ENCODE peak calls at places on chromosomes 16 and 17, in ten cellular contexts. I is NCI-H2171, X is GM19239, Q is iris pigment epithelial cell, T is HL-60, D is GM23338, G is ACHN, N is HS-27A, J is GM04504, Z is kidney. K is an unnamed sample.

GRCh38 chr17:9883451-9883850 is 21.6 kb downstream of the RCVRN start:
- DNase-seq in I (no peak), X (no peak), T (no peak), Z (no peak), J (no peak), D (no peak), Q (no peak), N (no peak), G (no peak), K (no peak)

GRCh38 chr17:65630502-65630901 is 69.1 kb upstream of the AXIN2 start:
- DNase-seq in I (no peak), G (no peak), Z (no peak), N (no peak), D (no peak), T (no peak), X (no peak), J (no peak), Q (no peak), K (no peak)

GRCh38 chr17:69961488-69962145 is 113.4 kb upstream of the KCNJ16 start:
- DNase-seq in T (no peak), D (peak), I (no peak), Q (no peak), G (no peak), J (no peak), Z (no peak), N (no peak), X (no peak), K (no peak)

GRCh38 chr17:50095626-50096037 is 481 bp downstream of the PDK2 start:
- DNase-seq in G (no peak), Q (no peak), D (peak), T (no peak), X (no peak), J (no peak), Z (no peak), I (no peak), N (no peak), K (no peak)

GRCh38 chr17:690346-690745 is 24.3 kb downstream of the VPS53 start:
- DNase-seq in T (no peak), Q (no peak), J (no peak), G (no peak), Z (no peak), N (no peak), I (no peak), D (no peak), X (no peak), K (no peak)

GRCh38 chr17:19877546-19877945 is 9.8 kb upstream of the ULK2 start:
- DNase-seq in Z (no peak), N (no peak), Q (no peak), G (no peak), D (no peak), J (no peak), X (no peak), I (no peak), T (no peak), K (no peak)

GRCh38 chr16:2513405-2514332 is at the start of gene ATP6V0C:
- DNase-seq in Z (peak), Q (peak), X (peak), J (peak), D (peak), G (peak), I (peak), T (peak), N (peak), K (peak)

GRCh38 chr17:79420318-79421243 is 190.3 kb downstream of the RBFOX3 start:
- DNase-seq in G (no peak), Q (peak), X (no peak), I (no peak), T (no peak), D (no peak), Z (no peak), N (no peak), J (no peak), K (no peak)

GRCh38 chr16:57533618-57534336 is 2.6 kb downstream of the CCDC102A start:
- DNase-seq in N (no peak), Z (peak), X (no peak), G (no peak), Q (no peak), I (peak), D (no peak), T (no peak), J (no peak), K (no peak)

GRCh38 chr17:4199818-4200402 is 56.9 kb downstream of the CYB5D2 start:
- DNase-seq in G (peak), Z (no peak), X (peak), N (no peak), Q (peak), I (peak), J (no peak), D (peak), T (peak), K (peak)

GRCh38 chr17:2837147-2837561 is 40.9 kb downstream of the RAP1GAP2 start:
- DNase-seq in T (no peak), X (no peak), Z (no peak), G (no peak), Q (no peak), N (no peak), J (no peak), I (no peak), D (peak), K (no peak)

GRCh38 chr16:85999778-86000177 is 100.8 kb downstream of the IRF8 start:
- DNase-seq in D (no peak), N (no peak), G (no peak), I (no peak), Q (no peak), X (no peak), Z (no peak), T (no peak), J (no peak), K (no peak)

GRCh38 chr17:39591958-39592954 is 15.5 kb downstream of the NEUROD2 start:
- DNase-seq in Z (peak), I (peak), T (no peak), J (no peak), G (peak), X (no peak), D (peak), Q (peak), N (no peak), K (peak)

GRCh38 chr17:79843917-79844815 is 4.9 kb upstream of the CBX4 start:
- DNase-seq in D (peak), T (no peak), J (peak), G (peak), X (no peak), I (peak), Z (peak), N (no peak), Q (peak), K (peak)

GRCh38 chr17:43367588-43368242 is 31.1 kb upstream of the ARL4D start:
- DNase-seq in D (peak), N (peak), T (peak), I (peak), Q (peak), G (peak), Z (no peak), X (no peak), J (peak), K (peak)

GRCh38 chr16:47069841-47070584 is 73.7 kb downstream of the NETO2 start:
- DNase-seq in N (no peak), G (no peak), T (no peak), J (no peak), Q (no peak), Z (no peak), I (no peak), X (no peak), D (no peak), K (no peak)

GRCh38 chr17:47847341-47848197 is 3.4 kb downstream of the SP6 start:
- DNase-seq in G (no peak), X (no peak), I (no peak), D (peak), N (no peak), Q (peak), T (peak), J (no peak), Z (no peak), K (no peak)

GRCh38 chr17:50689251-50689650 is 18.5 kb downstream of the ANKRD40 start:
- DNase-seq in N (no peak), Q (peak), Z (peak), T (no peak), D (no peak), G (peak), J (no peak), X (no peak), I (no peak), K (no peak)

GRCh38 chr16:72876221-72876620 is 171.7 kb downstream of the ZFHX3 start:
- DNase-seq in X (peak), N (peak), G (no peak), Z (no peak), D (no peak), T (peak), J (peak), I (no peak), Q (peak), K (peak)

GRCh38 chr17:75476274-75476673 is 19.8 kb downstream of the TMEM94 start:
- DNase-seq in Z (peak), I (no peak), J (no peak), D (no peak), X (no peak), Q (no peak), N (no peak), G (no peak), T (no peak), K (no peak)

GRCh38 chr16:26736084-26736483 is 330.6 kb upstream of the C16orf82 start:
- DNase-seq in T (no peak), G (no peak), X (no peak), N (no peak), D (no peak), Q (no peak), J (no peak), Z (no peak), I (no peak), K (no peak)

GRCh38 chr17:77407321-77408277 is 266.8 kb downstream of the SEC14L1 start:
- DNase-seq in T (no peak), D (no peak), J (no peak), X (no peak), I (no peak), N (no peak), Z (peak), G (no peak), Q (no peak), K (no peak)

GRCh38 chr16:77991701-77992100 is 30.6 kb upstream of the CLEC3A start:
- DNase-seq in J (no peak), Q (no peak), X (no peak), I (no peak), N (no peak), Z (no peak), T (no peak), G (no peak), D (no peak), K (no peak)

GRCh38 chr17:44894642-44895041 is 4.6 kb downstream of the EFTUD2 start:
- DNase-seq in Z (no peak), I (no peak), D (no peak), T (no peak), G (no peak), N (no peak), J (no peak), X (no peak), Q (no peak), K (no peak)

GRCh38 chr16:89693289-89693731 is 6.8 kb downstream of the CDK10 start:
- DNase-seq in G (no peak), J (no peak), D (no peak), Q (no peak), I (no peak), Z (peak), T (no peak), X (no peak), N (no peak), K (no peak)

GRCh38 chr16:24275413-24275812 is 19.3 kb downstream of the CACNG3 start:
- DNase-seq in X (no peak), I (no peak), J (no peak), Z (no peak), N (no peak), G (no peak), T (no peak), D (no peak), Q (no peak), K (no peak)